ENCODE peak calls at places on chromosomes 6 and 20, in eight cellular contexts. One of them, this sample, is unnamed.

GRCh38 chr6:27280540-27281000 is 31.5 kb downstream of the POM121L2 start:
- DNase-seq in MCF 10A: peak
- DNase-seq in B cell: no peak
- DNase-seq in right lobe of liver: no peak
- DNase-seq in progenitor cell of endocrine pancreas: no peak
- DNase-seq in prostate gland: no peak
- DNase-seq in cardiac fibroblast: peak
- DNase-seq in A549: no peak
- DNase-seq in this sample: no peak

GRCh38 chr6:92887871-92888270 is 531.5 kb downstream of the EPHA7 start:
- DNase-seq in MCF 10A: no peak
- DNase-seq in B cell: no peak
- DNase-seq in right lobe of liver: no peak
- DNase-seq in progenitor cell of endocrine pancreas: no peak
- DNase-seq in prostate gland: no peak
- DNase-seq in cardiac fibroblast: no peak
- DNase-seq in A549: no peak
- DNase-seq in this sample: no peak

GRCh38 chr6:43454290-43455033 is 886 bp downstream of the DLK2 start:
- DNase-seq in MCF 10A: peak
- DNase-seq in B cell: peak
- DNase-seq in right lobe of liver: peak
- DNase-seq in progenitor cell of endocrine pancreas: peak
- DNase-seq in prostate gland: peak
- DNase-seq in cardiac fibroblast: peak
- DNase-seq in A549: peak
- DNase-seq in this sample: peak

GRCh38 chr6:94727710-94728109 is 849.6 kb upstream of the MANEA start:
- DNase-seq in MCF 10A: no peak
- DNase-seq in B cell: no peak
- DNase-seq in right lobe of liver: no peak
- DNase-seq in progenitor cell of endocrine pancreas: no peak
- DNase-seq in prostate gland: no peak
- DNase-seq in cardiac fibroblast: no peak
- DNase-seq in A549: no peak
- DNase-seq in this sample: no peak

GRCh38 chr20:60108397-60108796 is 150.2 kb downstream of the CDH26 start:
- DNase-seq in MCF 10A: no peak
- DNase-seq in B cell: no peak
- DNase-seq in right lobe of liver: no peak
- DNase-seq in progenitor cell of endocrine pancreas: no peak
- DNase-seq in prostate gland: no peak
- DNase-seq in cardiac fibroblast: no peak
- DNase-seq in A549: no peak
- DNase-seq in this sample: no peak

GRCh38 chr20:46388201-46388836 is 18.1 kb downstream of the ELMO2 start:
- DNase-seq in MCF 10A: no peak
- DNase-seq in B cell: no peak
- DNase-seq in right lobe of liver: no peak
- DNase-seq in progenitor cell of endocrine pancreas: no peak
- DNase-seq in prostate gland: no peak
- DNase-seq in cardiac fibroblast: no peak
- DNase-seq in A549: no peak
- DNase-seq in this sample: no peak

GRCh38 chr6:10626154-10626741 is 68.2 kb downstream of the C6orf52 start:
- DNase-seq in MCF 10A: no peak
- DNase-seq in B cell: no peak
- DNase-seq in right lobe of liver: no peak
- DNase-seq in progenitor cell of endocrine pancreas: no peak
- DNase-seq in prostate gland: no peak
- DNase-seq in cardiac fibroblast: no peak
- DNase-seq in A549: no peak
- DNase-seq in this sample: no peak

GRCh38 chr6:17417817-17418216 is 24.4 kb downstream of the CAP2 start:
- DNase-seq in MCF 10A: peak
- DNase-seq in B cell: no peak
- DNase-seq in right lobe of liver: no peak
- DNase-seq in progenitor cell of endocrine pancreas: no peak
- DNase-seq in prostate gland: no peak
- DNase-seq in cardiac fibroblast: peak
- DNase-seq in A549: peak
- DNase-seq in this sample: no peak

GRCh38 chr6:145789443-145789842 is 25.2 kb downstream of the FBXO30 start:
- DNase-seq in MCF 10A: no peak
- DNase-seq in B cell: no peak
- DNase-seq in right lobe of liver: no peak
- DNase-seq in progenitor cell of endocrine pancreas: no peak
- DNase-seq in prostate gland: no peak
- DNase-seq in cardiac fibroblast: peak
- DNase-seq in A549: no peak
- DNase-seq in this sample: no peak

GRCh38 chr6:142850653-142851434 is 94.1 kb downstream of the HIVEP2 start:
- DNase-seq in MCF 10A: no peak
- DNase-seq in B cell: no peak
- DNase-seq in right lobe of liver: no peak
- DNase-seq in progenitor cell of endocrine pancreas: no peak
- DNase-seq in prostate gland: no peak
- DNase-seq in cardiac fibroblast: peak
- DNase-seq in A549: no peak
- DNase-seq in this sample: no peak

GRCh38 chr6:138372711-138373463 is 4.8 kb upstream of the SMIM28 start:
- DNase-seq in MCF 10A: peak
- DNase-seq in B cell: peak
- DNase-seq in right lobe of liver: no peak
- DNase-seq in progenitor cell of endocrine pancreas: no peak
- DNase-seq in prostate gland: no peak
- DNase-seq in cardiac fibroblast: peak
- DNase-seq in A549: peak
- DNase-seq in this sample: no peak

GRCh38 chr6:147869223-147869600 is 360.7 kb downstream of the SAMD5 start:
- DNase-seq in MCF 10A: no peak
- DNase-seq in B cell: no peak
- DNase-seq in right lobe of liver: no peak
- DNase-seq in progenitor cell of endocrine pancreas: no peak
- DNase-seq in prostate gland: no peak
- DNase-seq in cardiac fibroblast: no peak
- DNase-seq in A549: no peak
- DNase-seq in this sample: no peak

GRCh38 chr6:11632231-11632630 is 94.7 kb downstream of the TMEM170B start:
- DNase-seq in MCF 10A: peak
- DNase-seq in B cell: no peak
- DNase-seq in right lobe of liver: no peak
- DNase-seq in progenitor cell of endocrine pancreas: no peak
- DNase-seq in prostate gland: no peak
- DNase-seq in cardiac fibroblast: peak
- DNase-seq in A549: peak
- DNase-seq in this sample: no peak

GRCh38 chr6:159595173-159595572 is 97.9 kb downstream of the SOD2 start:
- DNase-seq in MCF 10A: peak
- DNase-seq in B cell: no peak
- DNase-seq in right lobe of liver: peak
- DNase-seq in progenitor cell of endocrine pancreas: no peak
- DNase-seq in prostate gland: no peak
- DNase-seq in cardiac fibroblast: peak
- DNase-seq in A549: peak
- DNase-seq in this sample: no peak

GRCh38 chr6:132764370-132764769 is 6.7 kb upstream of the VNN2 start:
- DNase-seq in MCF 10A: peak
- DNase-seq in B cell: no peak
- DNase-seq in right lobe of liver: peak
- DNase-seq in progenitor cell of endocrine pancreas: no peak
- DNase-seq in prostate gland: no peak
- DNase-seq in cardiac fibroblast: peak
- DNase-seq in A549: peak
- DNase-seq in this sample: no peak

GRCh38 chr20:6142348-6142993 is 19.6 kb upstream of the FERMT1 start:
- DNase-seq in MCF 10A: peak
- DNase-seq in B cell: peak
- DNase-seq in right lobe of liver: no peak
- DNase-seq in progenitor cell of endocrine pancreas: peak
- DNase-seq in prostate gland: peak
- DNase-seq in cardiac fibroblast: peak
- DNase-seq in A549: peak
- DNase-seq in this sample: peak

GRCh38 chr6:40804905-40805304 is 217.7 kb upstream of the LRFN2 start:
- DNase-seq in MCF 10A: no peak
- DNase-seq in B cell: no peak
- DNase-seq in right lobe of liver: no peak
- DNase-seq in progenitor cell of endocrine pancreas: no peak
- DNase-seq in prostate gland: no peak
- DNase-seq in cardiac fibroblast: no peak
- DNase-seq in A549: no peak
- DNase-seq in this sample: no peak
- TF ChIP-seq CTCF in MCF 10A: no peak
- TF ChIP-seq CTCF in B cell: no peak
- TF ChIP-seq CTCF in right lobe of liver: no peak
- TF ChIP-seq CTCF in progenitor cell of endocrine pancreas: peak
- TF ChIP-seq CTCF in prostate gland: no peak
- TF ChIP-seq CTCF in cardiac fibroblast: no peak
- TF ChIP-seq CTCF in A549: no peak
- TF ChIP-seq CTCF in this sample: peak

DNA sequence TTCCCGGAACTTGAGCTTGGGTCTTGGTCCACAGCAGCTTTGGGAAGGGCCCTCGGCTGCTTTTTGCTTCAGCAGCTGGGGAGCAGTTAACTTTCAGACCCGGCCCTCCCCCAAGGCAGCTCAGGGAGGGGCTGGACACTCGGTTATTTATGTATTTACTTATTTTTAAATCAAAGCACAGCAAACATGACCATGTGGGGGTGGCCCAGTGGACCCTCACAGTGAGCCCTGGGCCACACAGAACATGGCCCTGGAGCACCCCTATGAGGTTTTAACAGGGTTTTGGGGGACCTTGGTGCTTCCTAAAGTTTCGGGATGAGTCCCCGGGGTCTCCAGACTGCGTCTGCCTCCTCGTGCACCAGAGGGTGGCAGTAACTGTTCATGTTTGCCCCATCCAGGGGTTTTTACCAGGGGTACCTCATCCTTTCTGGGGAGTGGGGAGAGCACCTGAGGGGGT is 26.6 kb upstream of the NPBWR2 start:
- DNase-seq in MCF 10A: no peak
- DNase-seq in B cell: no peak
- DNase-seq in right lobe of liver: no peak
- DNase-seq in progenitor cell of endocrine pancreas: no peak
- DNase-seq in prostate gland: no peak
- DNase-seq in cardiac fibroblast: no peak
- DNase-seq in A549: no peak
- DNase-seq in this sample: no peak
- TF ChIP-seq CTCF in MCF 10A: no peak
- TF ChIP-seq CTCF in B cell: no peak
- TF ChIP-seq CTCF in right lobe of liver: peak
- TF ChIP-seq CTCF in progenitor cell of endocrine pancreas: no peak
- TF ChIP-seq CTCF in prostate gland: peak
- TF ChIP-seq CTCF in cardiac fibroblast: peak
- TF ChIP-seq CTCF in A549: peak
- TF ChIP-seq CTCF in this sample: peak

DNA sequence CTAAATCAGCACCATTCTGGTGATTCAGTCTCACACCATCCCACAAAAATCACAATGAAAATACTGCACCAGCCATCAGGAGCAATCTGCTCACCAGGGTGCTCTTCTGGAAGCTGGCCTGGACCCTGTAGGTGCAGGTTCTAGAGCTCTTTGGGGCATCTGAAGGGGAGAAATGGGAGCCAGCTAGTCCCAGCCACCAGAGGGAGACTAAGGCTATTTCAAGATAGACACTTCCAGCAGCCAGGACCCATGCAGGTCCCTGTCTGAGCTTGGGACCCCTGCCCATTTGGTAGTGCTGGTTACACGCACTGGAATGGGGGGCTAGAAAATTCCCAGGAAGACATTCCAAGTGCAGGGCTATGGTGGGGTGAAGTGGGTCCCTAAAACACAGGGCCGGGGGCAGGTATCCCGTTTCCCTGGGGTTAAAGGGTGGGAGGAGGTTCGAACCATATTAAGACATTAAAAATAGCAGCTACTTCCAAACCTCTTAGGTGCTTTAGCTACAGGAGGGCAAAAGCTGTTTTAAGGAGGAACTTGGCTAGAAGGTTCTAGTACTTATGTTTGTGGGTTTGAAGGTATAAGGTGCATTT is 156.5 kb downstream of the NFATC2 start:
- DNase-seq in MCF 10A: peak
- DNase-seq in B cell: peak
- DNase-seq in right lobe of liver: no peak
- DNase-seq in progenitor cell of endocrine pancreas: no peak
- DNase-seq in prostate gland: no peak
- DNase-seq in cardiac fibroblast: peak
- DNase-seq in A549: peak
- DNase-seq in this sample: peak
- TF ChIP-seq CTCF in MCF 10A: peak
- TF ChIP-seq CTCF in B cell: peak
- TF ChIP-seq CTCF in right lobe of liver: peak
- TF ChIP-seq CTCF in progenitor cell of endocrine pancreas: peak
- TF ChIP-seq CTCF in prostate gland: peak
- TF ChIP-seq CTCF in cardiac fibroblast: peak
- TF ChIP-seq CTCF in A549: peak
- TF ChIP-seq CTCF in this sample: peak

DNA sequence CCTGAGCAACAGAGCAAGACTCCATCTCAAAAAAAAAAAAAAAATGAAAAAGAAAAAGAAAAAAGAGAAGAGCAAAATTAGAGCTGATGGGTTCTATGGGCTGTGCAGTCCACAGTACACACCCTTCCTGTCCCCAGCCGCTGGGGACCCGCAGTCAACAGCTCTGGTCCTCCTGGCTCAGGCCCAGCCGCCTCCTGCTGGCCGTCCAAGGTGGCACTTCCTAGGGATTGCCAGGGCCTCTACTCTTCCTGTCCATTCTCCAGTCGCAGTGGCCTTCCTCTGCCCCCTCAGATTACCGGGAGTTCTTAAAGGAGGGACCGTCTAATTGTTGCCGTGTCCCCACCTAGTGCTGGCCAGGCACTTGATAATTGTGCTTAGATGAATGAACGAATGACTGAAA is 41.7 kb downstream of the TMEM242 start:
- DNase-seq in MCF 10A: no peak
- DNase-seq in B cell: peak
- DNase-seq in right lobe of liver: no peak
- DNase-seq in progenitor cell of endocrine pancreas: no peak
- DNase-seq in prostate gland: no peak
- DNase-seq in cardiac fibroblast: no peak
- DNase-seq in A549: no peak
- DNase-seq in this sample: no peak
- TF ChIP-seq CTCF in MCF 10A: peak
- TF ChIP-seq CTCF in B cell: no peak
- TF ChIP-seq CTCF in right lobe of liver: no peak
- TF ChIP-seq CTCF in progenitor cell of endocrine pancreas: peak
- TF ChIP-seq CTCF in prostate gland: peak
- TF ChIP-seq CTCF in cardiac fibroblast: peak
- TF ChIP-seq CTCF in A549: no peak
- TF ChIP-seq CTCF in this sample: peak

GRCh38 chr6:129635396-129636164 is 74.4 kb downstream of the ARHGAP18 start:
- DNase-seq in MCF 10A: peak
- DNase-seq in B cell: no peak
- DNase-seq in right lobe of liver: no peak
- DNase-seq in progenitor cell of endocrine pancreas: no peak
- DNase-seq in prostate gland: no peak
- DNase-seq in cardiac fibroblast: peak
- DNase-seq in A549: no peak
- DNase-seq in this sample: no peak
- TF ChIP-seq CTCF in MCF 10A: no peak
- TF ChIP-seq CTCF in B cell: no peak
- TF ChIP-seq CTCF in right lobe of liver: no peak
- TF ChIP-seq CTCF in progenitor cell of endocrine pancreas: no peak
- TF ChIP-seq CTCF in prostate gland: no peak
- TF ChIP-seq CTCF in cardiac fibroblast: no peak
- TF ChIP-seq CTCF in A549: no peak
- TF ChIP-seq CTCF in this sample: no peak